ENCODE peak calls at places on chromosome 9, in six cellular contexts. S, J, H, M, C and Q are unnamed samples.

GRCh38 chr9:107213561-107214028 is 69.5 kb upstream of the RAD23B start:
- DNase-seq in H (peak), M (peak), J (no peak), S (no peak), C (no peak), Q (no peak)

GRCh38 chr9:95834281-95834907 is 41.1 kb upstream of the ERCC6L2 start:
- DNase-seq in H (no peak), C (no peak), J (no peak), S (no peak), M (no peak), Q (no peak)

GRCh38 chr9:7085357-7085756 is 327.6 kb downstream of the KDM4C start:
- DNase-seq in M (no peak), J (no peak), S (no peak), H (no peak), C (no peak), Q (no peak)

GRCh38 chr9:116027511-116027910 is 126.1 kb upstream of the PAPPA start:
- DNase-seq in M (no peak), S (no peak), J (no peak), C (no peak), H (peak), Q (no peak)

GRCh38 chr9:8208465-8208864 is 408.9 kb upstream of the DMAC1 start:
- DNase-seq in J (no peak), H (no peak), M (peak), S (no peak), C (no peak), Q (no peak)

GRCh38 chr9:123102380-123103113 is 69.1 kb downstream of the GPR21 start:
- DNase-seq in H (no peak), J (no peak), C (no peak), S (no peak), M (no peak), Q (no peak)

GRCh38 chr9:104923289-104923688 is 4.7 kb downstream of the ABCA1 start:
- DNase-seq in S (no peak), M (no peak), C (no peak), H (no peak), J (no peak), Q (no peak)

GRCh38 chr9:134851015-134851414 is 29.6 kb upstream of the FCN2 start:
- DNase-seq in J (no peak), M (no peak), H (no peak), S (peak), C (peak), Q (no peak)

GRCh38 chr9:91186311-91187101 is 175.2 kb downstream of the AUH start:
- DNase-seq in H (no peak), M (no peak), S (peak), C (no peak), J (no peak), Q (no peak)

GRCh38 chr9:942805-943580 is 33.5 kb upstream of the DMRT3 start:
- DNase-seq in M (no peak), H (no peak), C (no peak), J (no peak), S (no peak), Q (no peak)

GRCh38 chr9:71446499-71447411 is 321.6 kb downstream of the CEMIP2 start:
- DNase-seq in C (peak), S (peak), J (no peak), M (peak), H (peak), Q (peak)
- TF ChIP-seq CTCF in C (no peak), S (no peak), J (no peak), M (peak), H (peak), Q (no peak)

GRCh38 chr9:132312873-132313272 is 41.9 kb downstream of the SETX start:
- DNase-seq in J (no peak), H (no peak), S (no peak), C (no peak), M (no peak), Q (no peak)
- TF ChIP-seq CTCF in J (no peak), H (no peak), S (no peak), C (no peak), M (peak), Q (no peak)

GRCh38 chr9:124394596-124394995 is 20.6 kb downstream of the PSMB7 start:
- DNase-seq in M (no peak), J (no peak), H (no peak), C (no peak), S (no peak), Q (no peak)
- TF ChIP-seq CTCF in M (no peak), J (no peak), H (no peak), C (no peak), S (no peak), Q (no peak)

GRCh38 chr9:106072421-106072820 is 378.1 kb downstream of the TMEM38B start:
- DNase-seq in M (no peak), J (no peak), H (no peak), S (no peak), C (no peak), Q (no peak)
- TF ChIP-seq CTCF in M (no peak), J (no peak), H (no peak), S (no peak), C (no peak), Q (no peak)

DNA sequence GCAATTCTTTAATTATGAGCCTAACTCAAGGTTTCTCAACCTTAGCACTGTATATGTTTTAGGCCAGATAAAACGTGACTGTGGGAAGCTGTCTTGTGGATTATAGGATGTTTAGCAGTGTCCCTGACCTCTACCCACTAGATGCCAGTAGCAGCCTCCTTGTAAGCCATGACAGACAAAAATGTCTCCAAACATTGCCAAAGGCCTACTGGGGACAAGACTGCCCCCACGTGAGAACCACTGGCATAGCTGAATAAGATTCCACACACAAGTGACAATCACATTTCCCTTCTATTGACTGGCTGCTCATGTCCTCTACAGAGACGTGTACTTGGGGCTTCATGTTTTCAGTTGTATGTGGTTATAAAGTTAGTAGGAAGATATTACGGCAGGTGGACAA is 55.4 kb downstream of the GOLM1 start:
- DNase-seq in M (no peak), C (no peak), S (no peak), H (no peak), J (no peak), Q (no peak)
- TF ChIP-seq CTCF in M (no peak), C (no peak), S (no peak), H (no peak), J (no peak), Q (no peak)

DNA sequence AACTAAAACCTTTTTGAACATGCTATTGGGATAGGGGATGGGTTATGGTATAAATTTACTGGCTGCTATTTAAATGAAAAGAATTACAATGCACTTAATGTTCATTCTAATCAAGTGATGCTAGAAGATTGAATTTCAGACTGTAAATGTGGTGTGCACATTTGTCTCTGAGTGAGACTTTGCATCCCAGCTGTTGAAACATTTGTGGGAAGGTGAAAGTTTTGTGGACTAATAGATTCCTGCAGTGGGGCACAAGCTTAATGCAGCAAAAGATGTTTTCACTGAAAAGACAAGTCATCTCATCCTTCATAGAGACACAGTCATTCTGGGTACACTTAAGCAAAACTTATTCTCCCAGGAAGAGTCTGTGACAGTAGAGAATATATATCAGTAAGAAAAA is 323.6 kb downstream of the NFIB start:
- DNase-seq in H (no peak), S (no peak), C (no peak), J (no peak), M (no peak), Q (no peak)
- TF ChIP-seq CTCF in H (no peak), S (no peak), C (no peak), J (no peak), M (no peak), Q (no peak)